ENCODE peak calls at places on chromosomes 13 and 19, in nine cellular contexts. One of them, this sample, is unnamed.

GRCh38 chr19:9847087-9847671 is 12.1 kb downstream of the PIN1 start:
- DNase-seq in OCI-LY7: no peak
- DNase-seq in fibroblast of mammary gland: peak
- DNase-seq in body of pancreas: peak
- DNase-seq in fibroblast of pulmonary artery: peak
- DNase-seq in choroid plexus epithelial cell: peak
- DNase-seq in foreskin fibroblast: peak
- DNase-seq in mucosa of descending colon: peak
- DNase-seq in GM06990: no peak
- DNase-seq in this sample: no peak

GRCh38 chr19:23709347-23709746 is 22.3 kb upstream of the ZNF675 start:
- DNase-seq in OCI-LY7: no peak
- DNase-seq in fibroblast of mammary gland: no peak
- DNase-seq in body of pancreas: no peak
- DNase-seq in fibroblast of pulmonary artery: no peak
- DNase-seq in choroid plexus epithelial cell: no peak
- DNase-seq in foreskin fibroblast: no peak
- DNase-seq in mucosa of descending colon: no peak
- DNase-seq in GM06990: no peak
- DNase-seq in this sample: no peak

GRCh38 chr13:66477816-66478215 is 752.3 kb downstream of the PCDH9 start:
- DNase-seq in OCI-LY7: no peak
- DNase-seq in fibroblast of mammary gland: no peak
- DNase-seq in body of pancreas: no peak
- DNase-seq in fibroblast of pulmonary artery: no peak
- DNase-seq in choroid plexus epithelial cell: no peak
- DNase-seq in foreskin fibroblast: no peak
- DNase-seq in mucosa of descending colon: no peak
- DNase-seq in GM06990: no peak
- DNase-seq in this sample: no peak

GRCh38 chr19:13127811-13128575 is 9.9 kb downstream of the NACC1 start:
- DNase-seq in OCI-LY7: no peak
- DNase-seq in fibroblast of mammary gland: no peak
- DNase-seq in body of pancreas: no peak
- DNase-seq in fibroblast of pulmonary artery: no peak
- DNase-seq in choroid plexus epithelial cell: no peak
- DNase-seq in foreskin fibroblast: no peak
- DNase-seq in mucosa of descending colon: no peak
- DNase-seq in GM06990: no peak
- DNase-seq in this sample: no peak

GRCh38 chr13:20058476-20058875 is 99.9 kb downstream of the ZMYM2 start:
- DNase-seq in OCI-LY7: no peak
- DNase-seq in fibroblast of mammary gland: no peak
- DNase-seq in body of pancreas: no peak
- DNase-seq in fibroblast of pulmonary artery: no peak
- DNase-seq in choroid plexus epithelial cell: no peak
- DNase-seq in foreskin fibroblast: no peak
- DNase-seq in mucosa of descending colon: no peak
- DNase-seq in GM06990: no peak
- DNase-seq in this sample: no peak

GRCh38 chr13:102707465-102707864 is 12.6 kb upstream of the METTL21C start:
- DNase-seq in OCI-LY7: no peak
- DNase-seq in fibroblast of mammary gland: peak
- DNase-seq in body of pancreas: no peak
- DNase-seq in fibroblast of pulmonary artery: peak
- DNase-seq in choroid plexus epithelial cell: peak
- DNase-seq in foreskin fibroblast: peak
- DNase-seq in mucosa of descending colon: no peak
- DNase-seq in GM06990: no peak
- DNase-seq in this sample: no peak

GRCh38 chr13:27011661-27012060 is 159.9 kb downstream of the USP12 start:
- DNase-seq in OCI-LY7: no peak
- DNase-seq in fibroblast of mammary gland: no peak
- DNase-seq in body of pancreas: no peak
- DNase-seq in fibroblast of pulmonary artery: no peak
- DNase-seq in choroid plexus epithelial cell: no peak
- DNase-seq in foreskin fibroblast: no peak
- DNase-seq in mucosa of descending colon: no peak
- DNase-seq in GM06990: no peak
- DNase-seq in this sample: no peak

GRCh38 chr19:47550129-47550528 is 22.8 kb downstream of the ZNF541 start:
- DNase-seq in OCI-LY7: no peak
- DNase-seq in fibroblast of mammary gland: no peak
- DNase-seq in body of pancreas: no peak
- DNase-seq in fibroblast of pulmonary artery: no peak
- DNase-seq in choroid plexus epithelial cell: no peak
- DNase-seq in foreskin fibroblast: no peak
- DNase-seq in mucosa of descending colon: no peak
- DNase-seq in GM06990: no peak
- DNase-seq in this sample: no peak

GRCh38 chr13:86864376-86864775 is 806.8 kb upstream of the SLITRK5 start:
- DNase-seq in OCI-LY7: no peak
- DNase-seq in fibroblast of mammary gland: no peak
- DNase-seq in body of pancreas: no peak
- DNase-seq in fibroblast of pulmonary artery: no peak
- DNase-seq in choroid plexus epithelial cell: no peak
- DNase-seq in foreskin fibroblast: no peak
- DNase-seq in mucosa of descending colon: no peak
- DNase-seq in GM06990: no peak
- DNase-seq in this sample: no peak

GRCh38 chr13:32902898-32903297 is 113.3 kb upstream of the KL start:
- DNase-seq in OCI-LY7: no peak
- DNase-seq in fibroblast of mammary gland: peak
- DNase-seq in body of pancreas: peak
- DNase-seq in fibroblast of pulmonary artery: peak
- DNase-seq in choroid plexus epithelial cell: no peak
- DNase-seq in foreskin fibroblast: peak
- DNase-seq in mucosa of descending colon: peak
- DNase-seq in GM06990: no peak
- DNase-seq in this sample: peak

GRCh38 chr19:5338661-5339469 is 1.7 kb downstream of the PTPRS start:
- DNase-seq in OCI-LY7: no peak
- DNase-seq in fibroblast of mammary gland: no peak
- DNase-seq in body of pancreas: peak
- DNase-seq in fibroblast of pulmonary artery: no peak
- DNase-seq in choroid plexus epithelial cell: no peak
- DNase-seq in foreskin fibroblast: no peak
- DNase-seq in mucosa of descending colon: no peak
- DNase-seq in GM06990: peak
- DNase-seq in this sample: no peak

DNA sequence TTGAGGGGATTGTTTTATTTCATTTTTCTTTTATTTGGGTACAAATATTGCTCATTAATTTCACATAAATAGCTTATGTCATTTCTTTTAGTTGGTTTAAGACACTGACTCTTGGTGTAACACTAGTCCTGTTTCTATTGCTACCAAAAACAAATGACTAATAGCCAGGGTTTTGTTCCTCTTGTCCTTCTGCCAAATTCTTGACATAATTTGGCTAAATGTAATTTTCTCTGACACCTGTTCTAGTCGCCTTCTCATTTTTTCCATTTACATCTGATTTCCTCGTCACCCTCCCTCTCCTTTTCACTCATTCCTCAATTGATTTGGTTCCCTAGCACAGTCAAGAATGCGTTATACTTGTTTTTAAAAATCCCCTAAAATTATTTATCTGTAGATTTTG is 1718.7 kb downstream of the EFNB2 start:
- DNase-seq in OCI-LY7: no peak
- DNase-seq in fibroblast of mammary gland: no peak
- DNase-seq in body of pancreas: no peak
- DNase-seq in fibroblast of pulmonary artery: no peak
- DNase-seq in choroid plexus epithelial cell: no peak
- DNase-seq in foreskin fibroblast: no peak
- DNase-seq in mucosa of descending colon: no peak
- DNase-seq in GM06990: no peak
- DNase-seq in this sample: no peak
- H3K4me3 ChIP-seq in OCI-LY7: no peak
- H3K4me3 ChIP-seq in fibroblast of mammary gland: no peak
- H3K4me3 ChIP-seq in body of pancreas: no peak
- H3K4me3 ChIP-seq in fibroblast of pulmonary artery: no peak
- H3K4me3 ChIP-seq in choroid plexus epithelial cell: no peak
- H3K4me3 ChIP-seq in foreskin fibroblast: no peak
- H3K4me3 ChIP-seq in mucosa of descending colon: no peak
- H3K4me3 ChIP-seq in GM06990: no peak
- H3K4me3 ChIP-seq in this sample: no peak

DNA sequence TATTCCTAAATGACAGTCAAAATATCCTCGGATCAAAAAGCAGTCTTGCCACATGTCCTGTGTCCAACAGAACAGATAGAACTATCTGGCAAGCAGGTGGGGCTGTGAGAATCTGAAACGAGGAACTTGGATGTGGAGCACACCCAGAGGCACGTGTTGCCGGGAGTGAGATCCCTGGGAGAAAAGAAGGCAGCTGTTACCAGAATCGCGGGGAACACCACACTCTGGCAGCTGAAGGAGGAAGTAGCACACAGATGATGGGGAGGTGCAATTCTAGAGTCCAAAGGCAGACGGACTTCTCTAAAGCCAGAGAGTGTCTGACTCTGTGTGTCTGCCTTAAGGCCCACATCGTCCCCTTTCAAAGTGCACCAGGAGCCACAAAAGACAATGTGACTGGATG is 22.3 kb downstream of the SLC7A1 start:
- DNase-seq in OCI-LY7: peak
- DNase-seq in fibroblast of mammary gland: peak
- DNase-seq in body of pancreas: peak
- DNase-seq in fibroblast of pulmonary artery: peak
- DNase-seq in choroid plexus epithelial cell: peak
- DNase-seq in foreskin fibroblast: peak
- DNase-seq in mucosa of descending colon: peak
- DNase-seq in GM06990: no peak
- DNase-seq in this sample: no peak
- TF ChIP-seq CTCF in OCI-LY7: no peak
- TF ChIP-seq CTCF in fibroblast of mammary gland: no peak
- TF ChIP-seq CTCF in body of pancreas: no peak
- TF ChIP-seq CTCF in fibroblast of pulmonary artery: no peak
- TF ChIP-seq CTCF in choroid plexus epithelial cell: no peak
- TF ChIP-seq CTCF in foreskin fibroblast: peak
- TF ChIP-seq CTCF in mucosa of descending colon: no peak
- TF ChIP-seq CTCF in GM06990: no peak
- TF ChIP-seq CTCF in this sample: no peak

GRCh38 chr13:28819046-28819747 is 942 bp upstream of the MTUS2 start:
- DNase-seq in OCI-LY7: no peak
- DNase-seq in fibroblast of mammary gland: peak
- DNase-seq in body of pancreas: peak
- DNase-seq in fibroblast of pulmonary artery: peak
- DNase-seq in choroid plexus epithelial cell: peak
- DNase-seq in foreskin fibroblast: peak
- DNase-seq in mucosa of descending colon: no peak
- DNase-seq in GM06990: peak
- DNase-seq in this sample: no peak

GRCh38 chr13:28817204-28817603 is 2.9 kb upstream of the MTUS2 start:
- DNase-seq in OCI-LY7: no peak
- DNase-seq in fibroblast of mammary gland: no peak
- DNase-seq in body of pancreas: no peak
- DNase-seq in fibroblast of pulmonary artery: no peak
- DNase-seq in choroid plexus epithelial cell: no peak
- DNase-seq in foreskin fibroblast: no peak
- DNase-seq in mucosa of descending colon: no peak
- DNase-seq in GM06990: no peak
- DNase-seq in this sample: no peak

GRCh38 chr13:28820099-28821051 is at the start of gene MTUS2:
- DNase-seq in OCI-LY7: no peak
- DNase-seq in fibroblast of mammary gland: no peak
- DNase-seq in body of pancreas: peak
- DNase-seq in fibroblast of pulmonary artery: no peak
- DNase-seq in choroid plexus epithelial cell: peak
- DNase-seq in foreskin fibroblast: no peak
- DNase-seq in mucosa of descending colon: no peak
- DNase-seq in GM06990: peak
- DNase-seq in this sample: no peak

GRCh38 chr13:28822161-28822560 is 2.0 kb downstream of the MTUS2 start:
- DNase-seq in OCI-LY7: no peak
- DNase-seq in fibroblast of mammary gland: no peak
- DNase-seq in body of pancreas: no peak
- DNase-seq in fibroblast of pulmonary artery: no peak
- DNase-seq in choroid plexus epithelial cell: no peak
- DNase-seq in foreskin fibroblast: no peak
- DNase-seq in mucosa of descending colon: no peak
- DNase-seq in GM06990: no peak
- DNase-seq in this sample: no peak

GRCh38 chr13:28819748-28820098 is 416 bp upstream of the MTUS2 start:
- DNase-seq in OCI-LY7: no peak
- DNase-seq in fibroblast of mammary gland: peak
- DNase-seq in body of pancreas: peak
- DNase-seq in fibroblast of pulmonary artery: peak
- DNase-seq in choroid plexus epithelial cell: peak
- DNase-seq in foreskin fibroblast: peak
- DNase-seq in mucosa of descending colon: peak
- DNase-seq in GM06990: peak
- DNase-seq in this sample: peak
- H3K4me3 ChIP-seq in OCI-LY7: no peak
- H3K4me3 ChIP-seq in fibroblast of mammary gland: no peak
- H3K4me3 ChIP-seq in body of pancreas: no peak
- H3K4me3 ChIP-seq in fibroblast of pulmonary artery: peak
- H3K4me3 ChIP-seq in choroid plexus epithelial cell: peak
- H3K4me3 ChIP-seq in foreskin fibroblast: no peak
- H3K4me3 ChIP-seq in mucosa of descending colon: no peak
- H3K4me3 ChIP-seq in GM06990: no peak
- H3K4me3 ChIP-seq in this sample: peak

GRCh38 chr19:796692-797527 is at the start of gene PTBP1:
- DNase-seq in OCI-LY7: peak
- DNase-seq in fibroblast of mammary gland: peak
- DNase-seq in body of pancreas: peak
- DNase-seq in fibroblast of pulmonary artery: peak
- DNase-seq in choroid plexus epithelial cell: peak
- DNase-seq in foreskin fibroblast: peak
- DNase-seq in mucosa of descending colon: peak
- DNase-seq in GM06990: peak
- DNase-seq in this sample: peak
- TF ChIP-seq CTCF in OCI-LY7: no peak
- TF ChIP-seq CTCF in fibroblast of mammary gland: no peak
- TF ChIP-seq CTCF in body of pancreas: peak
- TF ChIP-seq CTCF in fibroblast of pulmonary artery: no peak
- TF ChIP-seq CTCF in choroid plexus epithelial cell: peak
- TF ChIP-seq CTCF in foreskin fibroblast: no peak
- TF ChIP-seq CTCF in mucosa of descending colon: no peak
- TF ChIP-seq CTCF in GM06990: no peak
- TF ChIP-seq CTCF in this sample: peak

This sample was measured in left ventricle myocardium inferior.